ENCODE peak calls at places on chromosome 5, in eight cellular contexts. M, F, N, L, A, U, C and P are unnamed samples. For H3K36me3, the result is how much of the 10 kb centered on the place peaks cover.

GRCh38 chr5:179967489-179967888 is 59.8 kb upstream of the TBC1D9B start:
- DNase-seq in M (no peak), F (peak), N (no peak), L (no peak), A (no peak), U (no peak), C (peak), P (no peak)

GRCh38 chr5:38600334-38601045 is 44.0 kb upstream of the LIFR start:
- DNase-seq in M (peak), F (no peak), N (no peak), L (no peak), A (no peak), U (no peak), C (no peak), P (no peak)

GRCh38 chr5:132371603-132371994 is 2.1 kb downstream of the SLC22A5 start:
- DNase-seq in M (no peak), F (no peak), N (no peak), L (no peak), A (no peak), U (no peak), C (no peak), P (no peak)

GRCh38 chr5:1788828-1789227 is 10.8 kb downstream of the MRPL36 start:
- DNase-seq in M (no peak), F (no peak), N (no peak), L (no peak), A (peak), U (peak), C (no peak), P (peak)

GRCh38 chr5:151682751-151683331 is 3.9 kb downstream of the SPARC start:
- DNase-seq in M (no peak), F (no peak), N (no peak), L (no peak), A (no peak), U (no peak), C (no peak), P (peak)

GRCh38 chr5:10789021-10789420 is 28.0 kb upstream of the DAP start:
- DNase-seq in M (peak), F (no peak), N (no peak), L (no peak), A (no peak), U (no peak), C (no peak), P (peak)

GRCh38 chr5:151002250-151002649 is 18.1 kb upstream of the GPX3 start:
- DNase-seq in M (peak), F (no peak), N (peak), L (peak), A (peak), U (peak), C (no peak), P (peak)

GRCh38 chr5:150486402-150487198 is 21.3 kb upstream of the NDST1 start:
- DNase-seq in M (peak), F (peak), N (peak), L (peak), A (peak), U (peak), C (peak), P (peak)

GRCh38 chr5:176381423-176381822 is 7.0 kb downstream of the NOP16 start:
- DNase-seq in M (no peak), F (no peak), N (no peak), L (no peak), A (no peak), U (no peak), C (no peak), P (no peak)

GRCh38 chr5:2020730-2021129 is 138.0 kb upstream of the IRX4 start:
- DNase-seq in M (no peak), F (no peak), N (no peak), L (no peak), A (no peak), U (no peak), C (no peak), P (no peak)

GRCh38 chr5:120103498-120103897 is 360.6 kb upstream of the PRR16 start:
- DNase-seq in M (no peak), F (no peak), N (no peak), L (no peak), A (no peak), U (no peak), C (peak), P (no peak)
- TF ChIP-seq EZH2phosphoT487 in M (no peak), F (no peak), N (no peak), L (no peak), A (no peak), U (no peak), C (no peak), P (no peak)

GRCh38 chr5:160929906-160930305 is 77.9 kb upstream of the ATP10B start:
- DNase-seq in M (no peak), F (no peak), N (no peak), L (no peak), A (no peak), U (no peak), C (no peak), P (no peak)

GRCh38 chr5:160931283-160931682 is 79.3 kb upstream of the ATP10B start:
- DNase-seq in M (no peak), F (no peak), N (no peak), L (no peak), A (no peak), U (no peak), C (no peak), P (no peak)

GRCh38 chr5:160926428-160926827 is 74.4 kb upstream of the ATP10B start:
- DNase-seq in M (no peak), F (no peak), N (no peak), L (no peak), A (no peak), U (peak), C (no peak), P (no peak)

GRCh38 chr5:160930361-160930760 is 78.3 kb upstream of the ATP10B start:
- DNase-seq in M (no peak), F (peak), N (no peak), L (no peak), A (peak), U (peak), C (no peak), P (peak)

GRCh38 chr5:160929343-160929742 is 77.3 kb upstream of the ATP10B start:
- DNase-seq in M (no peak), F (no peak), N (no peak), L (no peak), A (no peak), U (no peak), C (no peak), P (no peak)
- H3K36me3 ChIP-seq in M (under half), F (under half), N (under half), L (under half), A (under half), U (under half), C (under half), P (under half)

GRCh38 chr5:143436871-143437270 is 33.4 kb upstream of the NR3C1 start:
- DNase-seq in M (peak), F (no peak), N (no peak), L (no peak), A (no peak), U (no peak), C (no peak), P (peak)
- TF ChIP-seq EZH2phosphoT487 in M (no peak), F (no peak), N (no peak), L (no peak), A (no peak), U (no peak), C (no peak), P (no peak)

DNA sequence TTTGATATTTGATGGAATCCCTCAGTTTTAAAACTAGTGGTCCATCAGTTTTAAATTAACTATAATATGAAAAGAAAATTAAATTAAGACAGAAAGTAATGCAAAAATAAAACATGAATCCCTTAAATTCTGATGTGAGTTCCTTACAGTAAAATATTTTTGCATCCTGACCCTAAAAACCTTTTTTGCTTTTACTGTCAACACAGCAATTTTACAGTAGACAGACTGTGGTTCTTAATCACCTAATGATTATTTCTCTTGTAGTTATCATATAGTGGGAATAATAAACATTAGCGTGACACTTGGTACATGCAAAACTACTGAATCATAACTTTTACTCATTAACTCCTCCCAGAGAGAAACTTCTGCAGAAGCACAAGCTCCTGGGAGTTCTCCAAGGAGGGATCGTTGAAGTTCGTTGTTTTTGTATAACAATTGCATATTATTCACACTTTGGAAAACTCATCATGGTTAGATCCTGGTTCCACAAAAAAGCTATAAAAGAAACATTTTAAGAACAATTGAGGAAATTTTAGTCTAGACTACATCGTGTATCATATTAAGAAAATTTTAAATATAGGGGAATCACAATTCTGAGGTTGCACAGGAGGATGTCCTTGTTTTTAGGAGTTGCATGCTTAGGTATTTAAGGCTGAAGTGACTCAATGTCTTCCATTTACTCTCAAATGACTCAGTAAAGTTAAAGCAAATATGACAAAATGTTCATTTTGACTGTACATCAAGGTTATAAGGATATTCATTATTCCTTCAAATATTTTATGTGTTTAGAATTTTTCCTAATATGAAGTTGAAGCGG is 88.2 kb upstream of the NIPAL4 start:
- DNase-seq in M (peak), F (no peak), N (no peak), L (no peak), A (no peak), U (no peak), C (no peak), P (peak)
- H3K36me3 ChIP-seq in M (under half), F (under half), N (under half), L (half or more), A (under half), U (under half), C (under half), P (under half)

GRCh38 chr5:112186401-112186990 is 232.6 kb downstream of the EPB41L4A start:
- DNase-seq in M (peak), F (peak), N (peak), L (peak), A (peak), U (peak), C (peak), P (peak)

GRCh38 chr5:112179290-112179689 is 239.8 kb downstream of the EPB41L4A start:
- DNase-seq in M (no peak), F (no peak), N (no peak), L (no peak), A (no peak), U (no peak), C (no peak), P (no peak)

GRCh38 chr5:112183103-112183634 is 235.9 kb downstream of the EPB41L4A start:
- DNase-seq in M (peak), F (peak), N (no peak), L (no peak), A (peak), U (peak), C (no peak), P (peak)
- TF ChIP-seq EZH2phosphoT487 in M (no peak), F (no peak), N (no peak), L (no peak), A (no peak), U (no peak), C (no peak), P (no peak)

GRCh38 chr5:126481243-126481642 is 58.0 kb downstream of the GRAMD2B start:
- DNase-seq in M (no peak), F (no peak), N (no peak), L (no peak), A (no peak), U (no peak), C (no peak), P (peak)

GRCh38 chr5:126482591-126482990 is 59.4 kb downstream of the GRAMD2B start:
- DNase-seq in M (no peak), F (no peak), N (no peak), L (no peak), A (no peak), U (no peak), C (no peak), P (no peak)

GRCh38 chr5:126480824-126481223 is 57.6 kb downstream of the GRAMD2B start:
- DNase-seq in M (peak), F (no peak), N (no peak), L (no peak), A (no peak), U (no peak), C (no peak), P (no peak)

GRCh38 chr5:126484248-126484647 is 61.0 kb downstream of the GRAMD2B start:
- DNase-seq in M (no peak), F (no peak), N (no peak), L (no peak), A (no peak), U (no peak), C (no peak), P (no peak)

GRCh38 chr5:126483156-126483555 is 59.9 kb downstream of the GRAMD2B start:
- DNase-seq in M (peak), F (no peak), N (no peak), L (no peak), A (no peak), U (no peak), C (no peak), P (peak)
- H3K36me3 ChIP-seq in M (half or more), F (under half), N (under half), L (under half), A (under half), U (under half), C (under half), P (half or more)

DNA sequence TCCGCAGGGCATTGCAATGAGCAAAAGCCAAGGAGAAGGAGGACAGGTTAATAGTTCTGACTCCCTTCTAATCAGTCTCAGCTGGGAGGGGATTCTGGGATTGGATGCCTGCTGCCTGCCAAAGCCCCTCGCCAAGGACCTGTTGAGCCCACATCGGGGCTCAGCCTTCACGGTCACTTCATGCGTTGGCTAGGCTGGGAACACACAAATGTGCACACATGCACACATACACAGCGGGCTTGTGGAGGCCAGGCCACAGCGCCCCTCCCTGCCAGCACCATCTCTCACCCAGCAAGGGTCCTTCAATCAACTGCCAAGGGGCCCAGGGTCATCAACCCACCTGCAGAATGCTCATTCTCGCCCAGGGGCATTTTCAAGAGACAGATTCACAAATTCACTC is 113.9 kb downstream of the C5orf15 start:
- DNase-seq in M (no peak), F (no peak), N (no peak), L (no peak), A (no peak), U (no peak), C (no peak), P (no peak)
- TF ChIP-seq EZH2phosphoT487 in M (no peak), F (no peak), N (no peak), L (no peak), A (no peak), U (no peak), C (no peak), P (no peak)

DNA sequence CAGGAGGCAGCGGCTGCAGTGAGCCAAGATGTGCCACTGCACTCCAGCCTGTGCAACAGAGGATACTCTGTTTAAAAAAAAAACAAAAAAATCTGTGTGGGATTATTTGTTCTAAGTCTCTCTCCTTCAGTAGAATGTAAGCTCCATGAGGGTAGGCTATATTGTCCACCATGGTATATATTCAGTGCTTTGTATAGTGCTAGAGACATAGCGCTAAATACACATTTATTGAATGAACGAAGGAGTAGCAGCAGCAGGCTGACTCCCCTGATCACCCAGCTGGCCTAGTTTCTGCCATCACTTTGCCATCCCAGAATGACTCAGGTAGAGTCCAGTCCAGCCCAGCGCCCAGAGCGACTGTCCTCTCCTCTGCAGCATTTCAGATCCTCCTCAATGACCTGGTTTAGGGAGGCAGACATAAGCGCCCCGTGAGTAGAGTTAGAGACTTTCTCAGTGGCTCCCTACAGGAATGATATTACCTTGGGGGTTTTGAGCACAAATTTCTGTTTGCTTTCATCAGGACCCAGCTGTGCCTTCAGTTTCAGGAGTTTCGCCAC is 716 bp downstream of the HARS1 start:
- DNase-seq in M (peak), F (peak), N (no peak), L (no peak), A (no peak), U (no peak), C (no peak), P (peak)
- H3K36me3 ChIP-seq in M (under half), F (under half), N (half or more), L (half or more), A (under half), U (under half), C (under half), P (under half)